ENCODE peak calls at places on chromosome 20, in seven cellular contexts. One of them, this sample, is unnamed.

GRCh38 chr20:38271609-38272120 is 11.1 kb upstream of the KIAA1755 start:
- DNase-seq in cardiac muscle cell: peak; percentile 23
- DNase-seq in mucosa of descending colon: no peak
- DNase-seq in Right ventricle myocardium superior: no peak
- DNase-seq in stimulated activated CD4-positive, alpha-beta T cell treated with anti-CD3 and anti-CD28 coated beads, Interleukin-12 subunit alpha, Interleukin-12 subunit beta, amount 100 ng/mL, for 24 hours: no peak
- DNase-seq in glomerular endothelial cell: no peak
- DNase-seq in HS-5: no peak
- DNase-seq in this sample: no peak

GRCh38 chr20:17971571-17972013 is 2.8 kb downstream of the MGME1 start:
- DNase-seq in stimulated activated CD4-positive, alpha-beta T cell treated with anti-CD3 and anti-CD28 coated beads, Interleukin-12 subunit alpha, Interleukin-12 subunit beta, amount 100 ng/mL, for 24 hours: no peak
- DNase-seq in mucosa of descending colon: no peak
- DNase-seq in HS-5: no peak
- DNase-seq in Right ventricle myocardium superior: no peak
- DNase-seq in glomerular endothelial cell: no peak
- DNase-seq in cardiac muscle cell: peak; percentile 63
- DNase-seq in this sample: no peak

GRCh38 chr20:58544301-58544700 is 29.1 kb upstream of the APCDD1L start:
- DNase-seq in mucosa of descending colon: no peak
- DNase-seq in glomerular endothelial cell: no peak
- DNase-seq in HS-5: no peak
- DNase-seq in Right ventricle myocardium superior: no peak
- DNase-seq in cardiac muscle cell: no peak
- DNase-seq in stimulated activated CD4-positive, alpha-beta T cell treated with anti-CD3 and anti-CD28 coated beads, Interleukin-12 subunit alpha, Interleukin-12 subunit beta, amount 100 ng/mL, for 24 hours: no peak
- DNase-seq in this sample: no peak

GRCh38 chr20:24673678-24674570 is 204.5 kb downstream of the SYNDIG1 start:
- DNase-seq in cardiac muscle cell: peak; percentile 67
- DNase-seq in HS-5: peak; percentile 79
- DNase-seq in Right ventricle myocardium superior: no peak
- DNase-seq in mucosa of descending colon: no peak
- DNase-seq in stimulated activated CD4-positive, alpha-beta T cell treated with anti-CD3 and anti-CD28 coated beads, Interleukin-12 subunit alpha, Interleukin-12 subunit beta, amount 100 ng/mL, for 24 hours: no peak
- DNase-seq in glomerular endothelial cell: no peak
- DNase-seq in this sample: peak; percentile 59

GRCh38 chr20:53843645-53844044 is 226.7 kb downstream of the BCAS1 start:
- DNase-seq in HS-5: no peak
- DNase-seq in glomerular endothelial cell: no peak
- DNase-seq in Right ventricle myocardium superior: no peak
- DNase-seq in cardiac muscle cell: no peak
- DNase-seq in stimulated activated CD4-positive, alpha-beta T cell treated with anti-CD3 and anti-CD28 coated beads, Interleukin-12 subunit alpha, Interleukin-12 subunit beta, amount 100 ng/mL, for 24 hours: no peak
- DNase-seq in mucosa of descending colon: no peak
- DNase-seq in this sample: no peak

GRCh38 chr20:41622584-41622983 is 4.4 kb upstream of the CHD6 start:
- DNase-seq in glomerular endothelial cell: no peak
- DNase-seq in stimulated activated CD4-positive, alpha-beta T cell treated with anti-CD3 and anti-CD28 coated beads, Interleukin-12 subunit alpha, Interleukin-12 subunit beta, amount 100 ng/mL, for 24 hours: no peak
- DNase-seq in Right ventricle myocardium superior: no peak
- DNase-seq in cardiac muscle cell: no peak
- DNase-seq in HS-5: no peak
- DNase-seq in mucosa of descending colon: no peak
- DNase-seq in this sample: no peak

GRCh38 chr20:32240220-32240619 is 32.5 kb downstream of the POFUT1 start:
- DNase-seq in HS-5: no peak
- DNase-seq in mucosa of descending colon: no peak
- DNase-seq in cardiac muscle cell: no peak
- DNase-seq in Right ventricle myocardium superior: no peak
- DNase-seq in glomerular endothelial cell: no peak
- DNase-seq in stimulated activated CD4-positive, alpha-beta T cell treated with anti-CD3 and anti-CD28 coated beads, Interleukin-12 subunit alpha, Interleukin-12 subunit beta, amount 100 ng/mL, for 24 hours: no peak
- DNase-seq in this sample: no peak

GRCh38 chr20:63742381-63743024 is 2.9 kb downstream of the SLC2A4RG start:
- DNase-seq in cardiac muscle cell: no peak
- DNase-seq in Right ventricle myocardium superior: no peak
- DNase-seq in mucosa of descending colon: peak; percentile 57
- DNase-seq in glomerular endothelial cell: no peak
- DNase-seq in stimulated activated CD4-positive, alpha-beta T cell treated with anti-CD3 and anti-CD28 coated beads, Interleukin-12 subunit alpha, Interleukin-12 subunit beta, amount 100 ng/mL, for 24 hours: no peak
- DNase-seq in HS-5: no peak
- DNase-seq in this sample: no peak

GRCh38 chr20:59920944-59921343 is 12.5 kb downstream of the SYCP2 start:
- DNase-seq in cardiac muscle cell: no peak
- DNase-seq in mucosa of descending colon: no peak
- DNase-seq in HS-5: no peak
- DNase-seq in Right ventricle myocardium superior: no peak
- DNase-seq in glomerular endothelial cell: no peak
- DNase-seq in stimulated activated CD4-positive, alpha-beta T cell treated with anti-CD3 and anti-CD28 coated beads, Interleukin-12 subunit alpha, Interleukin-12 subunit beta, amount 100 ng/mL, for 24 hours: no peak
- DNase-seq in this sample: no peak

GRCh38 chr20:59939052-59939878 is 840 bp downstream of the PPP1R3D start:
- DNase-seq in Right ventricle myocardium superior: peak; percentile 55
- DNase-seq in cardiac muscle cell: no peak
- DNase-seq in stimulated activated CD4-positive, alpha-beta T cell treated with anti-CD3 and anti-CD28 coated beads, Interleukin-12 subunit alpha, Interleukin-12 subunit beta, amount 100 ng/mL, for 24 hours: no peak
- DNase-seq in HS-5: no peak
- DNase-seq in mucosa of descending colon: peak; percentile 69
- DNase-seq in glomerular endothelial cell: no peak
- DNase-seq in this sample: no peak

GRCh38 chr20:36924167-36925045 is 27.1 kb downstream of the SAMHD1 start:
- DNase-seq in Right ventricle myocardium superior: no peak
- DNase-seq in mucosa of descending colon: no peak
- DNase-seq in cardiac muscle cell: peak; percentile 6
- DNase-seq in glomerular endothelial cell: no peak
- DNase-seq in HS-5: no peak
- DNase-seq in stimulated activated CD4-positive, alpha-beta T cell treated with anti-CD3 and anti-CD28 coated beads, Interleukin-12 subunit alpha, Interleukin-12 subunit beta, amount 100 ng/mL, for 24 hours: no peak
- DNase-seq in this sample: peak; percentile 7

GRCh38 chr20:62758226-62758912 is 37.9 kb upstream of the MRGBP start:
- DNase-seq in HS-5: no peak
- DNase-seq in glomerular endothelial cell: no peak
- DNase-seq in stimulated activated CD4-positive, alpha-beta T cell treated with anti-CD3 and anti-CD28 coated beads, Interleukin-12 subunit alpha, Interleukin-12 subunit beta, amount 100 ng/mL, for 24 hours: no peak
- DNase-seq in Right ventricle myocardium superior: peak; percentile 18
- DNase-seq in mucosa of descending colon: peak; percentile 31
- DNase-seq in cardiac muscle cell: no peak
- DNase-seq in this sample: no peak

GRCh38 chr20:20233041-20233514 is 134.8 kb upstream of the INSM1 start:
- DNase-seq in mucosa of descending colon: no peak
- DNase-seq in cardiac muscle cell: peak; percentile 37
- DNase-seq in HS-5: no peak
- DNase-seq in glomerular endothelial cell: no peak
- DNase-seq in Right ventricle myocardium superior: no peak
- DNase-seq in stimulated activated CD4-positive, alpha-beta T cell treated with anti-CD3 and anti-CD28 coated beads, Interleukin-12 subunit alpha, Interleukin-12 subunit beta, amount 100 ng/mL, for 24 hours: no peak
- DNase-seq in this sample: no peak

GRCh38 chr20:58712823-58713731 is 20.5 kb downstream of the NPEPL1 start:
- DNase-seq in stimulated activated CD4-positive, alpha-beta T cell treated with anti-CD3 and anti-CD28 coated beads, Interleukin-12 subunit alpha, Interleukin-12 subunit beta, amount 100 ng/mL, for 24 hours: no peak
- DNase-seq in HS-5: no peak
- DNase-seq in Right ventricle myocardium superior: peak; percentile 16
- DNase-seq in cardiac muscle cell: no peak
- DNase-seq in glomerular endothelial cell: no peak
- DNase-seq in mucosa of descending colon: peak; percentile 27
- DNase-seq in this sample: no peak

GRCh38 chr20:4130404-4131189 is 115.2 kb upstream of the RNF24 start:
- DNase-seq in glomerular endothelial cell: no peak
- DNase-seq in HS-5: peak; percentile 80
- DNase-seq in mucosa of descending colon: no peak
- DNase-seq in Right ventricle myocardium superior: no peak
- DNase-seq in cardiac muscle cell: peak; percentile 64
- DNase-seq in stimulated activated CD4-positive, alpha-beta T cell treated with anti-CD3 and anti-CD28 coated beads, Interleukin-12 subunit alpha, Interleukin-12 subunit beta, amount 100 ng/mL, for 24 hours: peak; percentile 43
- DNase-seq in this sample: peak; percentile 75

GRCh38 chr20:45946149-45946970 is 11.9 kb downstream of the PCIF1 start:
- DNase-seq in mucosa of descending colon: no peak
- DNase-seq in glomerular endothelial cell: no peak
- DNase-seq in Right ventricle myocardium superior: peak; percentile 66
- DNase-seq in cardiac muscle cell: peak; percentile 62
- DNase-seq in HS-5: no peak
- DNase-seq in stimulated activated CD4-positive, alpha-beta T cell treated with anti-CD3 and anti-CD28 coated beads, Interleukin-12 subunit alpha, Interleukin-12 subunit beta, amount 100 ng/mL, for 24 hours: no peak
- DNase-seq in this sample: peak; percentile 51

GRCh38 chr20:36243726-36244125 is 7.4 kb downstream of the AAR2 start:
- DNase-seq in glomerular endothelial cell: no peak
- DNase-seq in stimulated activated CD4-positive, alpha-beta T cell treated with anti-CD3 and anti-CD28 coated beads, Interleukin-12 subunit alpha, Interleukin-12 subunit beta, amount 100 ng/mL, for 24 hours: no peak
- DNase-seq in cardiac muscle cell: no peak
- DNase-seq in HS-5: no peak
- DNase-seq in Right ventricle myocardium superior: no peak
- DNase-seq in mucosa of descending colon: no peak
- DNase-seq in this sample: no peak

GRCh38 chr20:32353848-32354496 is 4.2 kb upstream of the ASXL1 start:
- DNase-seq in HS-5: no peak
- DNase-seq in Right ventricle myocardium superior: no peak
- DNase-seq in stimulated activated CD4-positive, alpha-beta T cell treated with anti-CD3 and anti-CD28 coated beads, Interleukin-12 subunit alpha, Interleukin-12 subunit beta, amount 100 ng/mL, for 24 hours: no peak
- DNase-seq in mucosa of descending colon: no peak
- DNase-seq in glomerular endothelial cell: no peak
- DNase-seq in cardiac muscle cell: no peak
- DNase-seq in this sample: no peak

GRCh38 chr20:36102809-36103596 is 51.5 kb upstream of the EPB41L1 start:
- DNase-seq in glomerular endothelial cell: no peak
- DNase-seq in mucosa of descending colon: peak; percentile 68
- DNase-seq in cardiac muscle cell: peak; percentile 34
- DNase-seq in HS-5: no peak
- DNase-seq in stimulated activated CD4-positive, alpha-beta T cell treated with anti-CD3 and anti-CD28 coated beads, Interleukin-12 subunit alpha, Interleukin-12 subunit beta, amount 100 ng/mL, for 24 hours: no peak
- DNase-seq in Right ventricle myocardium superior: no peak
- DNase-seq in this sample: no peak